ENCODE peak calls at places on chromosomes 12 and 14, in five cellular contexts. One of them, this sample, is unnamed.

GRCh38 chr12:119176267-119177055 is 2.3 kb upstream of the HSPB8 start:
- DNase-seq in heart left ventricle: peak; percentile 89
- DNase-seq in HCEC 1CT: peak; percentile 41
- DNase-seq in NCI-H2081: peak; percentile 68
- DNase-seq in NCI-H2107: peak; percentile 42
- DNase-seq in this sample: peak; percentile 80

GRCh38 chr12:12070674-12071661 is at the start of gene BCL2L14:
- DNase-seq in heart left ventricle: no peak
- DNase-seq in HCEC 1CT: no peak
- DNase-seq in NCI-H2081: no peak
- DNase-seq in NCI-H2107: peak; percentile 4
- DNase-seq in this sample: no peak

GRCh38 chr14:35632276-35633071 is 98.5 kb downstream of the INSM2 start:
- DNase-seq in heart left ventricle: no peak
- DNase-seq in HCEC 1CT: peak; percentile 61
- DNase-seq in NCI-H2081: peak; percentile 89
- DNase-seq in NCI-H2107: no peak
- DNase-seq in this sample: peak; percentile 23

GRCh38 chr12:2754208-2754607 is 40.6 kb upstream of the FKBP4 start:
- DNase-seq in heart left ventricle: no peak
- DNase-seq in HCEC 1CT: no peak
- DNase-seq in NCI-H2081: no peak
- DNase-seq in NCI-H2107: no peak
- DNase-seq in this sample: no peak

GRCh38 chr12:8014836-8015235 is 17.7 kb upstream of the FOXJ2 start:
- DNase-seq in heart left ventricle: no peak
- DNase-seq in HCEC 1CT: no peak
- DNase-seq in NCI-H2081: no peak
- DNase-seq in NCI-H2107: no peak
- DNase-seq in this sample: no peak

GRCh38 chr12:49057888-49058287 is 2.7 kb downstream of the KMT2D start:
- DNase-seq in heart left ventricle: peak; percentile 28
- DNase-seq in HCEC 1CT: no peak
- DNase-seq in NCI-H2081: no peak
- DNase-seq in NCI-H2107: no peak
- DNase-seq in this sample: no peak

GRCh38 chr14:91216731-91217226 is 27.7 kb downstream of the GPR68 start:
- DNase-seq in heart left ventricle: no peak
- DNase-seq in HCEC 1CT: no peak
- DNase-seq in NCI-H2081: no peak
- DNase-seq in NCI-H2107: no peak
- DNase-seq in this sample: no peak

GRCh38 chr14:26595922-26596721 is 1.7 kb downstream of the NOVA1 start:
- DNase-seq in heart left ventricle: no peak
- DNase-seq in HCEC 1CT: no peak
- DNase-seq in NCI-H2081: no peak
- DNase-seq in NCI-H2107: no peak
- DNase-seq in this sample: no peak

This sample was measured in AG04450.